ENCODE peak calls at places on chromosome 20, in seven cellular contexts. W, V, X, H, E, O and R are unnamed samples.

GRCh38 chr20:4119854-4120209 is 104.5 kb upstream of the RNF24 start:
- DNase-seq in W (no peak), V (no peak), X (no peak), H (no peak), E (no peak), O (no peak), R (no peak)

GRCh38 chr20:25285856-25286798 is 38.2 kb downstream of the PYGB start:
- DNase-seq in W (no peak), V (no peak), X (peak), H (no peak), E (peak), O (peak), R (no peak)

GRCh38 chr20:35303735-35304431 is 11.7 kb upstream of the FAM83C start:
- DNase-seq in W (peak), V (peak), X (peak), H (peak), E (peak), O (peak), R (peak)

GRCh38 chr20:59829415-59830106 is 103.9 kb downstream of the SYCP2 start:
- DNase-seq in W (no peak), V (no peak), X (no peak), H (no peak), E (no peak), O (no peak), R (no peak)

GRCh38 chr20:45976132-45976531 is 4.1 kb upstream of the ZNF335 start:
- DNase-seq in W (no peak), V (no peak), X (no peak), H (no peak), E (no peak), O (no peak), R (no peak)

GRCh38 chr20:31837896-31838397 is 7.5 kb downstream of the FOXS1 start:
- DNase-seq in W (peak), V (no peak), X (no peak), H (no peak), E (no peak), O (no peak), R (no peak)

GRCh38 chr20:16128538-16129106 is 444.6 kb downstream of the KIF16B start:
- DNase-seq in W (no peak), V (no peak), X (no peak), H (no peak), E (no peak), O (no peak), R (no peak)

GRCh38 chr20:59749293-59749680 is 144.9 kb downstream of the PHACTR3 start:
- DNase-seq in W (peak), V (peak), X (no peak), H (no peak), E (no peak), O (no peak), R (no peak)

GRCh38 chr20:7926767-7927166 is 13.5 kb downstream of the HAO1 start:
- DNase-seq in W (peak), V (no peak), X (no peak), H (no peak), E (no peak), O (no peak), R (peak)

GRCh38 chr20:49568491-49569151 is 684 bp upstream of the PTGIS start:
- DNase-seq in W (no peak), V (peak), X (no peak), H (no peak), E (no peak), O (no peak), R (no peak)

GRCh38 chr20:12354725-12355124 is 437.0 kb downstream of the BTBD3 start:
- DNase-seq in W (no peak), V (no peak), X (no peak), H (no peak), E (no peak), O (no peak), R (no peak)

GRCh38 chr20:16123623-16124022 is 449.6 kb downstream of the KIF16B start:
- DNase-seq in W (no peak), V (no peak), X (no peak), H (no peak), E (no peak), O (no peak), R (no peak)

GRCh38 chr20:45959956-45960630 is 11.9 kb downstream of the ZNF335 start:
- DNase-seq in W (no peak), V (no peak), X (no peak), H (no peak), E (peak), O (no peak), R (peak)

GRCh38 chr20:25058051-25058796 is at the start of gene ACSS1:
- DNase-seq in W (peak), V (peak), X (peak), H (no peak), E (peak), O (peak), R (peak)

DNA sequence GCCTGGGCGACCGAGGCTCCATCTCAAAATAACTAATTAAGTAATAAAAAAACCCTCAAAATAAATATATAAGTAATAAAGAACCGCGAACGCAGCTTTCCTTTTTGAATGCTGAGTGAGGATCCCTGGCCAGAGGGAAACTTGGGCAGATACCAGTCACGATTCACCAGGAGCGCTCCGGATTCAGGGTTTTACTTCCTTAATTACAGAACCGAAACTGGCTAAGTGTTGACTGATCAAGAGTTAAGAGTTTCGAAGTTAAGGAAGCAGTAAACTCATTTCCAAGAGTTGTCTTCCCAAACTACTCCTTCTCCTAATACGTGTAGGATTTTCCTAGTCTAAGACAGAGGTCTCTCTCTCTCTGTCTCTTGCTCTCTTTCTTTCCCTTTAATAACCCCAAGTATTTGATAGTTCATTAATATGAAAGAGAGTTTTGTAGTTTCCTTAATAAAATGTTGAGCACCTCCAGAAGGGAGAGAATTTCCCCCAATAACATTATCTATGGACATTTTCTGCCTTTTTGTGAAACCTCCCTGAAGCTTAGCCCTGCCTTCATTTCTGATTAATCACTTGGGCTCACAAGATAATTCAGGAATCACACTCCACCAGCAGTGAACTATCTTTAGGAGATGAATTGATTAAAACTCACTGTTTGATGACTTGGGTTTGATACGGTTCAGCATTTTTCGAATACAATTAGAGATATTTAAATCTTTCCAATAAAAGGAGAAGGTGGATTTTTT is 61.5 kb upstream of the ZNF217 start:
- DNase-seq in W (no peak), V (no peak), X (no peak), H (no peak), E (peak), O (peak), R (peak)
- H3K4me3 ChIP-seq in W (no peak), V (no peak), X (no peak), H (no peak), E (no peak), O (no peak), R (peak)

GRCh38 chr20:43988867-43989266 is 74.2 kb downstream of the TOX2 start:
- DNase-seq in W (peak), V (no peak), X (no peak), H (no peak), E (no peak), O (no peak), R (no peak)
- TF ChIP-seq CTCF in W (peak), V (no peak), X (no peak), H (no peak), E (no peak), O (no peak), R (no peak)

GRCh38 chr20:34181484-34181883 is 59.7 kb upstream of the ASIP start:
- DNase-seq in W (no peak), V (no peak), X (no peak), H (no peak), E (no peak), O (no peak), R (no peak)
- H3K4me3 ChIP-seq in W (no peak), V (no peak), X (no peak), H (no peak), E (no peak), O (no peak), R (no peak)

DNA sequence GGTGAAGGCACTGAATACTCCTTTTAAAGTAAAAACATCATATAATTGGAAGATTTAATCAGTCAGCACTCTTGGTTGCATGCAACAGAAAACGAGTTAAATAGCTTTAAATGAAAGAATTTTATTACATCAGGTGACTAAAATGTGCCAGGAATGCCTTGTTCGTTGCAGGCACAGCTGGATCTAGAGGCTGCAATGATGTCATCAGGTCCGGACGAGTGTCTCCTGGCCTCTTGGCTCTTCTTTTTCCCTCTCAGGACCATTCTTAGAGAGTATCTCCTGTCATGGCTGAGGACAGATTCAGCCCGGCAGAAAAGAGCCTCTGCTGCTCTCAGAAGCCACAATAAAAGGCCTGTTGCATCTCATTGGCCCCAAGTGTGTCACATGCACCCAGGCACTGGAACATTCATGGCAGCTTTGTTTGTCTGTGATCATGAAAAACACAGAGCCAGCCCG is 510.7 kb upstream of the SULF2 start:
- DNase-seq in W (peak), V (no peak), X (no peak), H (no peak), E (no peak), O (no peak), R (no peak)
- TF ChIP-seq CTCF in W (no peak), V (no peak), X (no peak), H (no peak), E (no peak), O (no peak), R (no peak)

DNA sequence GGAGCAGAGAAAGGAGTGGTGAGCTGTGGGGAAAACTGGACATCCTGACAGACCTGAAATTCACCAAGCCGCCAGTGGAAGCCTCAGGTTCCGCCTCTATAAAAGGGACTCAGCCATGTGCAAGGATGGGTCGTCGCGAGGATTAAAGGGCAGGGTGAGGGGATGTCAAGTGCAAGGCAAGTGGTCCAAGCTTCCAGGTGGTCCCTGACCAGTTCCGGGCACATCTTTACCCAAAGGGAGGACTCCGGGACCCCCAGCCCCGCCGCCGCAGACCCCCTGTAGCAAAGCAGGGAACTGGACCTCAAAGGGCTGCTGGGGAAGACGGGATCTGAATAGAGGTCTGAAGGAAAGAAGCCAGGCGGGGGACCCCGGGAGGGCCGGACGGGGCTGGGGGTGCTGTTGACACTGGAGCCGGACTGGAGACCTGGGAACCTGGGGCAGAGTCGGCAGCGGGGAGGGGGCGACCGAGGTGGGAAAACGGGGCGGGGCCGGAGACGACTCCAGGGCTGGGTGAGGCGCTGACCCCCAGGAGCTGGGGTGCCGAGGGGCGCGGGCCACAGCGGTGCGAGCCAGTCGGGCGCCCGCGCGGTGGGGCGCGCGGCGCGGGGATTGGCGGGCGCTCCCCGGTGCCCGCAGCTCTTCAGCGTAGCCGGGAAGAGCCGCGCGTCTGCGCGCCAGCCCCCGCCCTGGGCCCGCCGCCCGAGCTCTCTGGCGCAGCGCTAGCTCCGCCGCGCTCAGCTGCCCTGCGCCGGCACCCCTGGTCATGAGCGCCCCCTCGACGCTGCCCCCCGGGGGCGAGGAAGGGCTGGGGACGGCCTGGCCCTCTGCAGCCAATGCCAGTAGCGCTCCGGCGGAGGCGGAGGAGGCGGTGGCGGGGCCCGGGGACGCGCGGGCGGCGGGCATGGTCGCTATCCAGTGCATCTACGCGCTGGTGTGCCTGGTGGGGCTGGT is at the start of gene SSTR4:
- DNase-seq in W (no peak), V (no peak), X (no peak), H (no peak), E (no peak), O (no peak), R (no peak)
- H3K4me3 ChIP-seq in W (no peak), V (peak), X (no peak), H (no peak), E (no peak), O (no peak), R (no peak)

DNA sequence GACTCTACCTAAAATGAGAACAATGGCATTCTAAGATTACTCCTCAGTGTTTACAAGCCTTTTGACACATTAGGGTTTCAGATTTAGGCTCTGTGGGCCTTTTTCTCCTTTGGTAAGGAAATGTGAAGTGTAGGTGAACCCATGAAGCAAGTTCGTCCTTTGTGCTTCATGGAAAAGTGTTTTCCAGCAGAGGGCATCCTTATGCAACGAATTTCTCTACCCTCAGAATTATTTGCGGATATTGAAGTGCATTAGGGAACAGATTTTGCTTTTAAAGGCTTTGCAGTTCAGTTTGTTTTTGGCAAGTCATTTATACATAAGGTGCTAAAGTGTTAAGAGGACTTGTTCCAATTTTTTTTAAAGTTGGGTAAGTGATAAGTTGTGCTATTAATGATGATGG is 55.7 kb upstream of the FERMT1 start:
- DNase-seq in W (peak), V (no peak), X (no peak), H (no peak), E (no peak), O (no peak), R (no peak)
- TF ChIP-seq CTCF in W (peak), V (no peak), X (no peak), H (no peak), E (peak), O (no peak), R (no peak)